ENCODE peak calls at places on chromosomes 12 and 14, in six cellular contexts. C is uterus, V is cardiac muscle cell, A is lung, L is astrocyte, U is stomach. Z is an unnamed sample.
A peak's percentile ranks its signal among the peaks of the same experiment; 100 is the strongest.

GRCh38 chr14:100035700-100036099 is 29.5 kb upstream of the EVL start:
- DNase-seq in C (no peak), V (no peak), A (no peak), L (no peak), U (no peak), Z (no peak)

GRCh38 chr14:104982548-104983230 is 2.9 kb upstream of the CLBA1 start:
- DNase-seq in C (no peak), V (no peak), A (no peak), L (no peak), U (no peak), Z (no peak)

GRCh38 chr14:31405599-31406251 is 14.6 kb downstream of the HEATR5A start:
- DNase-seq in C (no peak), V (no peak), A (no peak), L (no peak), U (no peak), Z (no peak)

GRCh38 chr14:96409701-96410100 is 17.8 kb downstream of the AK7 start:
- DNase-seq in C (no peak), V (no peak), A (no peak), L (peak; percentile 56), U (peak; percentile 51), Z (no peak)

GRCh38 chr14:49982082-49982481 is 89.2 kb downstream of the ARF6 start:
- DNase-seq in C (no peak), V (peak; percentile 39), A (no peak), L (peak; percentile 51), U (no peak), Z (no peak)

GRCh38 chr12:71032933-71033332 is 112.4 kb upstream of the PTPRR start:
- DNase-seq in C (no peak), V (no peak), A (no peak), L (no peak), U (no peak), Z (no peak)

GRCh38 chr12:93442411-93443340 is 929 bp upstream of the UBE2N start:
- DNase-seq in C (no peak), V (no peak), A (no peak), L (no peak), U (no peak), Z (no peak)

GRCh38 chr14:25116607-25117006 is 66.7 kb upstream of the STXBP6 start:
- DNase-seq in C (no peak), V (peak; percentile 46), A (no peak), L (no peak), U (no peak), Z (no peak)

GRCh38 chr12:54374555-54375257 is 9.8 kb downstream of the ZNF385A start:
- DNase-seq in C (no peak), V (no peak), A (no peak), L (no peak), U (no peak), Z (no peak)

GRCh38 chr14:101200650-101201516 is 297.4 kb upstream of the RTL1 start:
- DNase-seq in C (peak; percentile 7), V (no peak), A (no peak), L (no peak), U (peak; percentile 17), Z (no peak)

GRCh38 chr12:132227782-132228417 is 83.6 kb downstream of the NOC4L start:
- DNase-seq in C (no peak), V (no peak), A (no peak), L (no peak), U (no peak), Z (no peak)

GRCh38 chr14:66920196-66920595 is 269.0 kb upstream of the GARIN2 start:
- DNase-seq in C (no peak), V (peak; percentile 13), A (no peak), L (no peak), U (no peak), Z (no peak)

GRCh38 chr12:53967451-53968059 is 5.4 kb upstream of the HOXC11 start:
- DNase-seq in C (no peak), V (no peak), A (no peak), L (no peak), U (no peak), Z (no peak)

DNA sequence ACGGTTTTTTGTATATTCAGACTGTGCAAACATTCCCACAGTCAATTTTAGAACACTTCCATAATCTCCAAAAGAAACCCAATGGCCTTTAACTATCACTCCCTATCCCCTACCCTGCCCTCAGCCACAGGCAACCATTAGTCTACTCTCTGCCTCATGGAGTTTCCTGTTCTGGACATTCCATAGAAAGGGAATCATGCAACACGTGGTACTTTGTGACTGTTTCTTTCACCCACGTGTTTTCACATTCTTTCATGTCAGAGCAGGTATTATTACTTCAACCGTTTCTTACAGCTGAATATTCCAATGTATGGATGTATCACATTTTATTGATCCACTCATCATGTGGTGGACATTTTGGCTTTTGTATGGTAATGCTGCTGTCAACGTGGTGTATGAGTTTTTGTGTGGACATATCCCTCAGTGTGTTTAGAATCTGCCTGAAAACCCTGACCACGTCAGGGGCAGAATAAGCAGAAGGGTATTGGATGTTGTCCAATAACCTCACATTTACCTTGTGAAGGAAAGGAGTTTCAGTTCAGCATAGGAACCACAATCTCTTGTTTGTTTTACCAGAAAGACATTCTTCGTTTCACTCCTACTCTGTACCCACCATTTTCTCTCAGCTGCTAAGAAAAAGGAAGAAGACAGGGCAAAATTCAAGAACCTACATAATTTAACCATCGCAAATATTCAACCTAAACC is 107.5 kb upstream of the DYRK2 start:
- DNase-seq in C (no peak), V (no peak), A (no peak), L (peak; percentile 47), U (no peak), Z (no peak)
- H3K4me3 ChIP-seq in C (no peak overlapping the region), V (no peak overlapping the region), A (no peak overlapping the region), L (no peak overlapping the region), U (no peak overlapping the region), Z (no peak overlapping the region)

DNA sequence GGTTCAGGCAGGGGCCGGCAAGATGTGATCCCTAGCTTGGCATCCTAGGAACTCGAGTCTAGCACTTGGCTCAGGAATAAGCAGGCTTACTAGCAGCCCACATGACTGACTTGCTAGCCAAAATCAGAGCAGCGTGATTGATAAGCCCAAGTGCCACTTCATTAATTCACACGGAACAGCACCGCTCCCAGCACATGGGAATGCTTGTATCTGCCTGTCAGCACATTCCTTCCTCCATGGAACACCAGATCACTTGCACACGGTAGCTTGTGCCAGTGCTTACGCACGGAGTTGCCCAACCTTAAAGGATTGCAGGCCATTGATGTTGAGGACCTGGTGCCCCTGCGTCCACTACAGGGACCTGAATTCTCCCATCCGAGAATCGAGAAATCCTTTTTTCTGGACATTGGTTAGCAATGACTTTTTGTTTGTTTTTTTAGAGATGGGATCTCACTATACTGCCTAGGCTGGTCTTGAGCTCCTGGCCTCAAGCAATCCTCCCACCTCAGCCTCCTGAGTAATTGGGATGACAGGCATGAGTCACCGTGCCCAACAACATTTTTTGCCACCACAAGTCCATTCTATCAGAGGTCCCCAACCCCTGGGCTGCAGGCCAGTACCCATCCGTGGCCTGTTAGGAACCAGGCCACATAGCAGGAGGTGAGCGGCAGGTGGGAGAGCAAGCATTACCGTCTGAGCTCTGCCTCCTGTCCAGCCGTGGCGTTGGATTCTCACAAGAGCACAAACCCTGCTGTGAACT is 30.6 kb upstream of the TSPAN9 start:
- DNase-seq in C (no peak), V (peak; percentile 43), A (peak; percentile 57), L (no peak), U (no peak), Z (no peak)
- H3K27ac ChIP-seq in C (no peak overlapping the region), V (no peak overlapping the region), A (peak overlapping the region; percentile 15), L (no peak overlapping the region), U (no peak overlapping the region), Z (no peak overlapping the region)

DNA sequence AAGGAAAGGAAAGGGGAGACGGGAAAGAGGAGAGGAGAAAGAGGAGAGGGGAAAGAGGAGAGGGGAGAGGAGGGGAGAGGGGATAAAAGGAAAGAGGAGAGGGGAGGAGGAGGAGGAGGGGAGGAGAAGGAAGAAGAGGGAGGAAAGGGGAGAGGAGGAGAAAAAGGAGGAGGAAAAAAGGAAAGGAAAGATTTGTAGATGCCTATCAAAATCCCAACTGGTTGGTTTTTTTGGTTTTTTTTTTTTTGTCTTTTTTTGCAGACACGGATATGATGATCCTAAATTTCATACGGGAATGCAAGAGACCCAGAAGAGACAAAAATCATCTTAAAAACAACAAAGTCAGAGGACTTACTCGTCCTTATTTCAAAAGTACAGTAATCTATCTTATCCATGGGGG is 19.4 kb downstream of the ANGEL1 start:
- DNase-seq in C (no peak), V (no peak), A (no peak), L (no peak), U (no peak), Z (no peak)
- H3K36me3 ChIP-seq in C (no peaks in the 10 kb centered on the region), V (peaks cover 37% of the 10 kb centered on the region), A (peaks cover 29% of the 10 kb centered on the region), L (peaks cover 6% of the 10 kb centered on the region), U (peaks cover 76% of the 10 kb centered on the region), Z (peaks cover 9% of the 10 kb centered on the region)

GRCh38 chr12:27974735-27975221 is 2.2 kb upstream of the PTHLH start:
- DNase-seq in C (no peak), V (peak; percentile 14), A (no peak), L (no peak), U (no peak), Z (no peak)
- H3K4me3 ChIP-seq in C (peak overlapping the region; percentile 27), V (no peak overlapping the region), A (no peak overlapping the region), L (peak overlapping the region; percentile 56), U (peak overlapping the region; percentile 44), Z (no peak overlapping the region)

GRCh38 chr12:32615441-32615840 is 63.7 kb upstream of the DNM1L start:
- DNase-seq in C (no peak), V (no peak), A (no peak), L (no peak), U (no peak), Z (no peak)

GRCh38 chr12:32609966-32610365 is 69.1 kb upstream of the DNM1L start:
- DNase-seq in C (no peak), V (no peak), A (no peak), L (no peak), U (no peak), Z (no peak)

GRCh38 chr12:32617549-32617948 is 61.6 kb upstream of the DNM1L start:
- DNase-seq in C (no peak), V (no peak), A (no peak), L (no peak), U (no peak), Z (no peak)

GRCh38 chr12:32611986-32612385 is 67.1 kb upstream of the DNM1L start:
- DNase-seq in C (no peak), V (no peak), A (no peak), L (no peak), U (no peak), Z (no peak)

GRCh38 chr12:32612658-32613614 is 66.2 kb upstream of the DNM1L start:
- DNase-seq in C (no peak), V (peak; percentile 6), A (no peak), L (no peak), U (no peak), Z (no peak)
- H3K27ac ChIP-seq in C (no peak overlapping the region), V (no peak overlapping the region), A (no peak overlapping the region), L (no peak overlapping the region), U (no peak overlapping the region), Z (no peak overlapping the region)

DNA sequence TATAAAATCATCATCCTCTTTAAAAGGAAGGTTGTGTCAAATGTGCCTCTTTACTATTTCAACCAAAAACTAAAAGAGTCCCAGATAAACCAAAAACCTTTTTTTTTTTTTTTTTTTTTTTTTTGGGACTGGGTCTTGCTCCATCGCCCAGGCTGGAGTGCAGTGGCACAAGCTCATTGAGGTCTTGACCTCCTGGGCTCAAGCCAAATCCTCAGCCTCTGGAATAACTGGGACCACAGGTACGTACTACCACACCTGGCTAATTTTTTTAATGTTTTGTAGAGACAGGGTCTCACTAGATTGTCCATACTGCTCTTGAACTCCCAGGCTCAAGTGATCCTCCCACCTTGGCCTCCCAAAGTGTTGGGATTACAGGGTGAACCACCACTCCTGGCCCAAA is 16.4 kb upstream of the SELPLG start:
- DNase-seq in C (no peak), V (no peak), A (no peak), L (no peak), U (no peak), Z (no peak)
- H3K36me3 ChIP-seq in C (no peaks in the 10 kb centered on the region), V (peaks cover 45% of the 10 kb centered on the region), A (peaks cover 25% of the 10 kb centered on the region), L (peaks cover 79% of the 10 kb centered on the region), U (peaks cover 98% of the 10 kb centered on the region), Z (no peaks in the 10 kb centered on the region)

Z was measured in naive thymus-derived CD4-positive, alpha-beta T cell.